ENCODE peak calls at places on chromosomes 11 and 22, in four cellular contexts. One of them, this sample, is unnamed.

GRCh38 chr11:128934351-128934750 is 8.3 kb downstream of the TP53AIP1 start:
- DNase-seq in H1: no peak
- DNase-seq in K562: no peak
- DNase-seq in GM12878: no peak
- DNase-seq in this sample: no peak

GRCh38 chr22:50014655-50015401 is 2.3 kb upstream of the IL17REL start:
- DNase-seq in H1: no peak
- DNase-seq in K562: peak; percentile 65
- DNase-seq in GM12878: no peak
- DNase-seq in this sample: no peak

GRCh38 chr11:128660957-128661356 is 32.9 kb upstream of the FLI1 start:
- DNase-seq in H1: no peak
- DNase-seq in K562: no peak
- DNase-seq in GM12878: no peak
- DNase-seq in this sample: no peak

GRCh38 chr11:18698341-18699268 is at the start of gene TMEM86A:
- DNase-seq in H1: no peak
- DNase-seq in K562: peak; percentile 98
- DNase-seq in GM12878: no peak
- DNase-seq in this sample: peak; percentile 60

GRCh38 chr11:110379261-110379660 is 50.5 kb upstream of the FDX1 start:
- DNase-seq in H1: no peak
- DNase-seq in K562: no peak
- DNase-seq in GM12878: no peak
- DNase-seq in this sample: no peak

GRCh38 chr11:30258679-30259078 is 27.9 kb downstream of the FSHB start:
- DNase-seq in H1: no peak
- DNase-seq in K562: no peak
- DNase-seq in GM12878: no peak
- DNase-seq in this sample: no peak

GRCh38 chr22:36881504-36882245 is 20.9 kb downstream of the NCF4 start:
- DNase-seq in H1: no peak
- DNase-seq in K562: no peak
- DNase-seq in GM12878: no peak
- DNase-seq in this sample: no peak

GRCh38 chr22:20965104-20965887 is 1.8 kb upstream of the AIFM3 start:
- DNase-seq in H1: no peak
- DNase-seq in K562: peak; percentile 97
- DNase-seq in GM12878: no peak
- DNase-seq in this sample: no peak

GRCh38 chr22:43840851-43841250 is 21.5 kb downstream of the SULT4A1 start:
- DNase-seq in H1: no peak
- DNase-seq in K562: no peak
- DNase-seq in GM12878: no peak
- DNase-seq in this sample: no peak

GRCh38 chr22:44363214-44363979 is 50.6 kb upstream of the SHISAL1 start:
- DNase-seq in H1: no peak
- DNase-seq in K562: no peak
- DNase-seq in GM12878: no peak
- DNase-seq in this sample: peak; percentile 98

GRCh38 chr22:49954991-49955580 is 5.5 kb upstream of the PIM3 start:
- DNase-seq in H1: no peak
- DNase-seq in K562: no peak
- DNase-seq in GM12878: no peak
- DNase-seq in this sample: no peak

GRCh38 chr11:64153831-64154230 is 12.1 kb downstream of the MACROD1 start:
- DNase-seq in H1: no peak
- DNase-seq in K562: peak; percentile 33
- DNase-seq in GM12878: no peak
- DNase-seq in this sample: no peak

GRCh38 chr11:117426297-117426685 is 98.6 kb downstream of the CEP164 start:
- DNase-seq in H1: peak; percentile 57
- DNase-seq in K562: peak; percentile 84
- DNase-seq in GM12878: no peak
- DNase-seq in this sample: peak; percentile 30

GRCh38 chr22:21587803-21588611 is 20.5 kb downstream of the UBE2L3 start:
- DNase-seq in H1: no peak
- DNase-seq in K562: no peak
- DNase-seq in GM12878: peak; percentile 78
- DNase-seq in this sample: peak; percentile 67

GRCh38 chr11:127950162-127950561 is 637.2 kb downstream of the ETS1 start:
- DNase-seq in H1: no peak
- DNase-seq in K562: no peak
- DNase-seq in GM12878: no peak
- DNase-seq in this sample: no peak

GRCh38 chr22:47175151-47175760 is 412.8 kb downstream of the TBC1D22A start:
- DNase-seq in H1: no peak
- DNase-seq in K562: no peak
- DNase-seq in GM12878: no peak
- DNase-seq in this sample: peak; percentile 88
- TF ChIP-seq CHD1 in H1: no peak
- TF ChIP-seq CHD1 in K562: no peak
- TF ChIP-seq CHD1 in GM12878: no peak
- TF ChIP-seq CHD1 in this sample: no peak

GRCh38 chr11:38060930-38061329 is 1462.9 kb upstream of the RAG2 start:
- DNase-seq in H1: no peak
- DNase-seq in K562: no peak
- DNase-seq in GM12878: no peak
- DNase-seq in this sample: no peak
- TF ChIP-seq CHD1 in H1: no peak
- TF ChIP-seq CHD1 in K562: no peak
- TF ChIP-seq CHD1 in GM12878: no peak
- TF ChIP-seq CHD1 in this sample: no peak

GRCh38 chr22:40416636-40417035 is 46.2 kb downstream of the SGSM3 start:
- DNase-seq in H1: no peak
- DNase-seq in K562: no peak
- DNase-seq in GM12878: no peak
- DNase-seq in this sample: no peak
- TF ChIP-seq CHD1 in H1: no peak
- TF ChIP-seq CHD1 in K562: no peak
- TF ChIP-seq CHD1 in GM12878: no peak
- TF ChIP-seq CHD1 in this sample: no peak

DNA sequence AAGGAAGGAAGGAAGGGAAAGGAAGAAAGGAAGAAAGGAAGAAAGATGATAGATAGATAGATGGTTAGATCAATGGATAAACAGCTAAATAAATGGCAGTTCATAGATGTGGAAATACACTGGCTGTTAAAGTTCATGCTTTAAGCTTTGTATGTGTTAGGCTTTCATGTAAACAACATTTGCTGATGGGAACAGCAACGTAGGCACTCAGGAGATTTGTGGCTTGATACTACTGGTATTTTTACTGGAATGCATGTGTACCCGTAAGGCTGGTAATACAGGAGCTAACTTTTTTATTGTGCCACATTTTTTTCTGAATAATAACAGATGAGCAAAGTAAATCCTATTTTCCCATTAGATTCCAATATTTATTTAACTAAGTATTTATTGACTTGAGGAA is 85.6 kb downstream of the NCAM1 start:
- DNase-seq in H1: no peak
- DNase-seq in K562: no peak
- DNase-seq in GM12878: no peak
- DNase-seq in this sample: no peak
- TF ChIP-seq CHD1 in H1: no peak
- TF ChIP-seq CHD1 in K562: no peak
- TF ChIP-seq CHD1 in GM12878: no peak
- TF ChIP-seq CHD1 in this sample: no peak

GRCh38 chr11:111456859-111457730 is 55.1 kb downstream of the BTG4 start:
- DNase-seq in H1: no peak
- DNase-seq in K562: no peak
- DNase-seq in GM12878: no peak
- DNase-seq in this sample: no peak

GRCh38 chr11:111456086-111456858 is 55.9 kb downstream of the BTG4 start:
- DNase-seq in H1: no peak
- DNase-seq in K562: no peak
- DNase-seq in GM12878: no peak
- DNase-seq in this sample: no peak

GRCh38 chr11:111452817-111453607 is 59.2 kb downstream of the BTG4 start:
- DNase-seq in H1: no peak
- DNase-seq in K562: no peak
- DNase-seq in GM12878: no peak
- DNase-seq in this sample: no peak

GRCh38 chr11:111455291-111456085 is 56.7 kb downstream of the BTG4 start:
- DNase-seq in H1: no peak
- DNase-seq in K562: no peak
- DNase-seq in GM12878: no peak
- DNase-seq in this sample: no peak

GRCh38 chr11:111454561-111455192 is 57.5 kb downstream of the BTG4 start:
- DNase-seq in H1: no peak
- DNase-seq in K562: peak; percentile 79
- DNase-seq in GM12878: no peak
- DNase-seq in this sample: peak; percentile 73
- TF ChIP-seq CHD1 in H1: no peak
- TF ChIP-seq CHD1 in K562: no peak
- TF ChIP-seq CHD1 in GM12878: no peak
- TF ChIP-seq CHD1 in this sample: no peak

GRCh38 chr22:26584010-26584409 is 5.9 kb downstream of the TPST2 start:
- DNase-seq in H1: no peak
- DNase-seq in K562: no peak
- DNase-seq in GM12878: no peak
- DNase-seq in this sample: no peak

GRCh38 chr22:26587991-26588613 is 1.8 kb downstream of the TPST2 start:
- DNase-seq in H1: no peak
- DNase-seq in K562: no peak
- DNase-seq in GM12878: no peak
- DNase-seq in this sample: no peak

GRCh38 chr22:26586556-26587325 is 3.2 kb downstream of the TPST2 start:
- DNase-seq in H1: no peak
- DNase-seq in K562: no peak
- DNase-seq in GM12878: no peak
- DNase-seq in this sample: no peak

GRCh38 chr22:26581769-26582168 is 8.2 kb downstream of the TPST2 start:
- DNase-seq in H1: no peak
- DNase-seq in K562: no peak
- DNase-seq in GM12878: no peak
- DNase-seq in this sample: no peak

DNA sequence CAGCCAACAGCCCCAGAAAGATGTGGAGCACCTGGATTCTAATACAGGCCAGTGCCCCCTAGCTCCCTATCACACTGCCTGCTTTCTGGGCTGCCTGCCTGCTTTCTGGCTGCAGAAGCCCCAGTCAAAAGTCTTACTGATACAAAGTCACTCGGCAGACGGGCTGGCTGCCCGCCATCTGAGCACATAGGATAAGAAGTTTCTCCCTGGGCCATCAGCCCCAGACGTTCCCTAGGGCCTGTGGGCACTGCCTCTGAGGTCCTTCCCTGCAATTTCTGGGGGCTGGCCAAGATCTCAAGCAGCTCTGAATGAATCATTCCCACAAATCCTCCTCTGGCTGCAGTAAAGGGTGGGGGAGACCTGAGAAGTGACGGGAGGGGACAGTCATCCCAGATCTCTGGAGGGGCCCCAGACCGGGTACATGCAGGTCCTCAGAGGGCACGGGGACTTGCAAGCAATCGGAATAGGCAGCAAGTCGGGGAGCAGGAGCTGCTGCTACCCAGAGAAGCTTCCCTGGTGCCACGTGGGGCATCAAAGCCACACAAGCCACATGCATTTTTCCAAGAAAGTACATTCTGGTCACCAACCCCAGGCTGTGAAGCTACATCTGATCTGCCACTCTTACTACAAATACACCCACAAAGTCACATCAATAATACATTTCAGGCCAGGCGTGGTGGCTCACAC is 4.7 kb downstream of the TPST2 start:
- DNase-seq in H1: no peak
- DNase-seq in K562: no peak
- DNase-seq in GM12878: no peak
- DNase-seq in this sample: peak; percentile 79
- TF ChIP-seq CHD1 in H1: no peak
- TF ChIP-seq CHD1 in K562: no peak
- TF ChIP-seq CHD1 in GM12878: no peak
- TF ChIP-seq CHD1 in this sample: no peak

This sample was measured in IMR-90.